ENCODE peak calls at places on chromosomes 11 and 22, in four cellular contexts. N is ovary, C is tibial nerve, H is uterus. M is an unnamed sample. For H3K4me1, the result is how much of the 10 kb centered on the place peaks cover.

GRCh38 chr22:49960159-49960966 is at the start of gene PIM3:
- DNase-seq in N (peak), C (peak), H (peak), M (peak)

GRCh38 chr11:109303342-109303741 is 118.6 kb upstream of the C11orf87 start:
- DNase-seq in N (no peak), C (no peak), H (no peak), M (no peak)

GRCh38 chr11:30019481-30019880 is 2.7 kb upstream of the KCNA4 start:
- DNase-seq in N (no peak), C (no peak), H (no peak), M (no peak)

GRCh38 chr11:131855320-131855719 is 484.9 kb downstream of the NTM start:
- DNase-seq in N (no peak), C (no peak), H (no peak), M (no peak)

GRCh38 chr11:77193915-77194830 is 66.1 kb downstream of the MYO7A start:
- DNase-seq in N (no peak), C (no peak), H (no peak), M (no peak)

GRCh38 chr11:74325649-74326645 is 14.5 kb upstream of the P4HA3 start:
- DNase-seq in N (peak), C (peak), H (peak), M (no peak)

GRCh38 chr11:2445107-2445947 is 519 bp downstream of the KCNQ1 start:
- DNase-seq in N (no peak), C (no peak), H (no peak), M (peak)

GRCh38 chr11:46238078-46238966 is 39.1 kb upstream of the CREB3L1 start:
- DNase-seq in N (peak), C (peak), H (peak), M (peak)

GRCh38 chr11:4862447-4863236 is 13.6 kb upstream of the OR51S1 start:
- DNase-seq in N (no peak), C (no peak), H (no peak), M (no peak)

DNA sequence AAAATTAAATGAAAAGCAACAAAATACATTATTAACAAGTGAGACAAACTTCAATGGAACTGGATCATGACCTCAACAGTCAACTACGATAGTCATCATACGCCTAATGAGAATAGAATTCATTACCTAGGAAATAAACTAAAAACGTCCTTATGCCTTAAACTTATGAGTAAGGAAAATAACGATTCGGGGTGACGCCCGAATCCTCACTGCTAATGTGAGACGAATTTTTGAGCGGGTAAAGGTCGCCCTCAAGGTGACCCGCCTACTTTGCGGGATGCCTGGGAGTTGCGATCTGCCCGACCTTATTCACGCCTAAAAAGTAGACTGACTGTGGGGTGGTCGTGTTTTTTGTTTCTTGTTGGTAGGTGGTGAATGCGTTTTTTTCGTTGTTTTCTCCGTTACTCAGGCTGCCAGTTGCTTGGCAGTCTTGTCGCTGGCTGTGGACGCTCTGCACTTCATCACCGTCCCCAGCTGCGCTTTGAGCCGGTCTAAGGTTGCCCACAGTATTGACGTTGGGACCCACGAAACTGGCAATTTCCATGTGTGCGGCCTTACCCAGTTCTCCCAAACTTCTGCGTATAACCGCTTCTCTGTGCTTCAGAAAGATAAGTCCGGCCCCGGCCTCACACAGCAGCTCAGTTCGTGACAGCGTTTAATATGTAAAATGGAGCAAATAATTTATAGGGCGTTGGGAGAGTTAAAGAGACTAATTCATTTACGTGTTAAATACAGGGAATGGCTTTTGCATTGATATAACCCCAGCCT is 593 bp upstream of the POLDIP3 start:
- DNase-seq in N (peak), C (peak), H (peak), M (peak)
- H3K4me3 ChIP-seq in N (peak), C (peak), H (peak), M (peak)

GRCh38 chr22:40210814-40211213 is 33.1 kb downstream of the TNRC6B start:
- DNase-seq in N (no peak), C (no peak), H (no peak), M (no peak)

GRCh38 chr22:40212126-40212525 is 34.4 kb downstream of the TNRC6B start:
- DNase-seq in N (no peak), C (no peak), H (no peak), M (no peak)

GRCh38 chr22:40215266-40215665 is 37.5 kb downstream of the TNRC6B start:
- DNase-seq in N (no peak), C (no peak), H (no peak), M (no peak)

GRCh38 chr22:40211481-40212052 is 33.8 kb downstream of the TNRC6B start:
- DNase-seq in N (no peak), C (no peak), H (no peak), M (no peak)

DNA sequence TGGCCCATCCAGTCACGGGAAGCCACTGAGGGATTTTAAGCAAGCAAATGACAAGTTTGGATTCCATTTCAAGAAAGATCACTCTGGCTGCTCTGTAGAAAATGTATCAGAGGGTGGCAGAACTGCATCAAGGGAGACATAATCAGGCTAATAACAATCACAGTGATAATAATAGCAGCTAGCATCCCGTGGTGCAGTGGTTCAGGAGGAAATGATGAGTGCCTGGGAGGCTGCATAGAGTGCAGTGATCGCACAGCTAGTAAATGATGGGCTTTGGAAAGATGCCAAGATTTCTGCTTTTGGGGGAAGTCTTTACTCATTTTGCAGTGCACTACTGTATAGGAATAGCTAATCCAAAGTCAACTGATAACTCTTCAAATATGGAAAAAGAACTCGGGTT is 35.8 kb downstream of the TNRC6B start:
- DNase-seq in N (no peak), C (no peak), H (no peak), M (no peak)
- H3K4me1 ChIP-seq in N (under half), C (under half), H (under half), M (half or more)

DNA sequence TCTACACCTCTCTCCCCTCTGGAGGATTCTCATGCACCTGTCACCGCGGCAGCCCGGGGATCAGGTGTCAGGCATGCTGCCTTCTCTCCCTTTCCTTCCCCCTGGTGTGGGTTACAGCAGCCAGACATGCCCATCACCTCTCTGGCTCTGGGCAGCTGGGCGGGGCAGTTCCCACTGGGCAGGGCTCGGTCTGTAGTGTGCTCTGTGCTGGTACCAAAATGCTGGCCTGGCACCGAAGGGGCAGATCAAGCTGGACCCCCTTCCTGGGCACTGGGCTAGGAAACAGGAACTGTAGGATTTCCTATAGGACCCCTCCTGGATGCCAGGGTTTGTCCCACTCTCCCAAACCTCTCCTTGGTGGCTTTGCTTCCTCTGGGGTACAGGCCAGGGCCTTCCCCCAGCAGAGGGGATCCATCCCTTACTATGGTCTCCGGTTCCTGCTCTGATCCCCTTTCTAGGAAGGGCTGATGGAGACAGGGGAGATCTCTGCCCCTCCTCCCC is 821 bp downstream of the GAL3ST1 start:
- DNase-seq in N (no peak), C (no peak), H (no peak), M (no peak)
- H3K4me3 ChIP-seq in N (no peak), C (peak), H (no peak), M (no peak)

DNA sequence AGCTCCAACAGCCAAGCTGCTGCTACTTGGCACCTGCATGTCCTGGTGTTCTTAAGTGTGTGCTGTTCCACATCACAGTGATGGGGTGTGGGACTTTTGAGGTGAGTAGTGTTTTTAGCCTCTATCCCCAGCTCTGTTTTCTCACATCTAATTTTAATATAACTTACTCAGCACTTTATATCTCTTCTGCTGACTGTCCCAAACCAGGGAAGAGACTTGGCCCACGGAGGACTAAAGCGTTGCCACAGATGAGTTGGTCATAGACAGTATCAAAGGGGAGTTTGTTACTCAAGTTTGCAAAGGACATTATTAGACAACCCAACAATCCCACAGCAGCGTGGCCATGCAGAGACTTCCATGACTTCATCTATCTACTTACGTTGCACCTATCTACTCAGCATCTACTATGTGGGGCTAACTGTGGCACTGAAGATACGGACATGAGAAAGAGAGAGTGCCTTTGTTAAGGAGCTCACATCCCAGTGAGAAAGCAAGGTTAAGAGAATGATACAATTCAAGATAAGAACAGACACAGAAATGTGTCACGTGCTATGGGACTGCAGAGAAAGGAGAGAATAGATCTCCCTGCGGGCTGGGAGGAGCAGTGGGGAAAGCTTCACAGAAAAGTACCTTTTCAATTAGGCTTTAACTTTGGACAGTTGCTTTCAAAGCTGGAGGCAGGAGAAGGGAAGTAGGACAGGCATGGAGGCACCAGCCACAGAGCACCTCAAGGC is 82.4 kb downstream of the ME3 start:
- DNase-seq in N (no peak), C (no peak), H (no peak), M (no peak)
- H3K4me1 ChIP-seq in N (under half), C (under half), H (under half), M (under half)

GRCh38 chr11:96130061-96130460 is 206.2 kb upstream of the MTMR2 start:
- DNase-seq in N (no peak), C (no peak), H (no peak), M (no peak)

GRCh38 chr11:96137357-96137756 is 205.6 kb downstream of the MAML2 start:
- DNase-seq in N (no peak), C (no peak), H (no peak), M (no peak)

GRCh38 chr11:96136623-96137313 is 206.2 kb downstream of the MAML2 start:
- DNase-seq in N (no peak), C (no peak), H (no peak), M (no peak)

GRCh38 chr11:96132437-96132836 is 208.5 kb upstream of the MTMR2 start:
- DNase-seq in N (no peak), C (no peak), H (no peak), M (no peak)

DNA sequence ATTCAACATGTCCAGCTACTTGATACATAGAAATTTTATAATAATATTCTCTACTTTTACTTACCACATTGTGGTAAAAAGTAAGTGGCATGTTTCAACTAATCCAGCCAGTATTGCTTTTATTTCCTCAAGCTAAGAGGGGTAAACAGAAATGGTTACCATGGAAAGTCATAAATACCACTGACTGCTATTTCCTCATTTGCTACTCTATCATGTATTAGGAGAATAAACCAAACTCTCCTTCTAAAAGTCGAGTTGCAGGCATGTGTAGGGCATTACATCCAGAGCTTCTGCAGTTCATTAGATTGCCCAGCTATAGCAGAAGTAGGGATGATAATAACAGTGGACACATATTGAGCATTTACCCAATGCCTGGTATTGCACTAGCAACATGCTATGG is 208.4 kb downstream of the MAML2 start:
- DNase-seq in N (no peak), C (no peak), H (no peak), M (no peak)
- H3K4me3 ChIP-seq in N (no peak), C (no peak), H (no peak), M (no peak)

GRCh38 chr11:16876053-16876752 is 137.8 kb downstream of the C11orf58 start:
- DNase-seq in N (no peak), C (no peak), H (no peak), M (no peak)

GRCh38 chr11:16873289-16873688 is 134.8 kb downstream of the C11orf58 start:
- DNase-seq in N (no peak), C (no peak), H (no peak), M (no peak)

GRCh38 chr11:16871368-16871767 is 132.9 kb downstream of the C11orf58 start:
- DNase-seq in N (no peak), C (no peak), H (no peak), M (no peak)

GRCh38 chr11:16876840-16877239 is 137.4 kb downstream of the PLEKHA7 start:
- DNase-seq in N (no peak), C (no peak), H (no peak), M (no peak)

DNA sequence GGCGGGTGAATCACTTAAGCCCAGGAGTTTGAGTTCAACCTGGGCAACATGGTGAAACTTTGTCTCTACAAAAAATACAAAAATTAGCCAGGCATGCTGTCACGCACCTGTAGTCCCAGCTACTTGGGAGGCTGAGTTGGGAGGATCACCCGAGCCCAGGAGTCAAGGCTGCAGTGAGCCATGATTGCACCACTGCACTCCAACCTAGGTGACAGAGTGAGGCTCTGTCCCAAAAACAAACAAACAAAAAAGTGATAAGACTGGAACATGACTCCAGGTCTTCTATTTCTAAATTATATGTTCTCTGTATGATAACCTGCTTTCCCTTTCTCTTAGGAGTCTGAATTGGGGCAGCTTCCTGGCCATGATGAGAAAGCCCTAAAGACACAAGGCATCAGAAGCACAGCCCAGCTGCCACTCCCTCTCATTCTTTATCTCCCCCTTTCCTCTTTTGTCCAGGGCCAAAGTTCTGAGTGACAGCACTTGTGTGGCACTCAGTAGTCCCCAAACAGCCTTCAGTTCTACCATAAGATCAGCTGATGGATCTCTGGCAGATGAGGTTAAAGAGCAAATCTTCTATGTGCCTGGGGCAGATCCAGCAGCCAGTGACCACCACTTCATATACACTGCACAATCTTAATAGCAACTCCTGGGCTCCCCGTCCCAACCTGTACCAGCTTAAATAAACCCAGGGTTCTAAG is 136.0 kb downstream of the C11orf58 start:
- DNase-seq in N (no peak), C (no peak), H (no peak), M (no peak)
- H3K4me1 ChIP-seq in N (under half), C (under half), H (under half), M (under half)

GRCh38 chr11:99316761-99317475 is 296.2 kb downstream of the CNTN5 start:
- DNase-seq in N (no peak), C (no peak), H (no peak), M (no peak)
- H3K4me3 ChIP-seq in N (no peak), C (no peak), H (no peak), M (no peak)